ENCODE peak calls at places on chromosomes 13 and 19, in nine cellular contexts. One of them, this sample, is unnamed.

GRCh38 chr13:77516342-77516789 is 19.1 kb upstream of the SCEL start:
- DNase-seq in neural crest cell: no peak
- DNase-seq in non-pigmented ciliary epithelial cell: no peak
- DNase-seq in stimulated activated CD4-positive, alpha-beta T cell treated with anti-CD3 and anti-CD28 coated beads, TNF-alpha, amount 100 ng/mL, for 48 hours: no peak
- DNase-seq in dorsolateral prefrontal cortex: no peak
- DNase-seq in A172: peak; percentile 35
- DNase-seq in activated naive CD4-positive, alpha-beta T cell: no peak
- DNase-seq in Right ventricle myocardium superior: no peak
- DNase-seq in CD8-positive, alpha-beta memory T cell: no peak
- DNase-seq in this sample: peak; percentile 44

GRCh38 chr19:5288347-5288739 is 52.3 kb downstream of the PTPRS start:
- DNase-seq in A172: no peak
- DNase-seq in dorsolateral prefrontal cortex: no peak
- DNase-seq in CD8-positive, alpha-beta memory T cell: no peak
- DNase-seq in stimulated activated CD4-positive, alpha-beta T cell treated with anti-CD3 and anti-CD28 coated beads, TNF-alpha, amount 100 ng/mL, for 48 hours: no peak
- DNase-seq in activated naive CD4-positive, alpha-beta T cell: no peak
- DNase-seq in non-pigmented ciliary epithelial cell: no peak
- DNase-seq in neural crest cell: no peak
- DNase-seq in Right ventricle myocardium superior: peak; percentile 66
- DNase-seq in this sample: no peak

GRCh38 chr19:41930926-41931592 is 2.8 kb upstream of the ERFL start:
- DNase-seq in Right ventricle myocardium superior: no peak
- DNase-seq in CD8-positive, alpha-beta memory T cell: no peak
- DNase-seq in stimulated activated CD4-positive, alpha-beta T cell treated with anti-CD3 and anti-CD28 coated beads, TNF-alpha, amount 100 ng/mL, for 48 hours: no peak
- DNase-seq in non-pigmented ciliary epithelial cell: no peak
- DNase-seq in neural crest cell: no peak
- DNase-seq in activated naive CD4-positive, alpha-beta T cell: no peak
- DNase-seq in dorsolateral prefrontal cortex: no peak
- DNase-seq in A172: no peak
- DNase-seq in this sample: no peak

GRCh38 chr19:3203754-3204645 is 18.3 kb downstream of the NCLN start:
- DNase-seq in stimulated activated CD4-positive, alpha-beta T cell treated with anti-CD3 and anti-CD28 coated beads, TNF-alpha, amount 100 ng/mL, for 48 hours: no peak
- DNase-seq in CD8-positive, alpha-beta memory T cell: no peak
- DNase-seq in neural crest cell: no peak
- DNase-seq in activated naive CD4-positive, alpha-beta T cell: no peak
- DNase-seq in A172: no peak
- DNase-seq in Right ventricle myocardium superior: no peak
- DNase-seq in dorsolateral prefrontal cortex: no peak
- DNase-seq in non-pigmented ciliary epithelial cell: no peak
- DNase-seq in this sample: no peak

GRCh38 chr19:1947651-1948209 is 6.8 kb downstream of the CSNK1G2 start:
- DNase-seq in stimulated activated CD4-positive, alpha-beta T cell treated with anti-CD3 and anti-CD28 coated beads, TNF-alpha, amount 100 ng/mL, for 48 hours: no peak
- DNase-seq in Right ventricle myocardium superior: no peak
- DNase-seq in A172: peak; percentile 80
- DNase-seq in dorsolateral prefrontal cortex: no peak
- DNase-seq in neural crest cell: no peak
- DNase-seq in activated naive CD4-positive, alpha-beta T cell: no peak
- DNase-seq in CD8-positive, alpha-beta memory T cell: no peak
- DNase-seq in non-pigmented ciliary epithelial cell: no peak
- DNase-seq in this sample: no peak

GRCh38 chr13:113448545-113448884 is 4.8 kb downstream of the ADPRHL1 start:
- DNase-seq in Right ventricle myocardium superior: peak; percentile 83
- DNase-seq in neural crest cell: no peak
- DNase-seq in non-pigmented ciliary epithelial cell: no peak
- DNase-seq in activated naive CD4-positive, alpha-beta T cell: no peak
- DNase-seq in dorsolateral prefrontal cortex: no peak
- DNase-seq in CD8-positive, alpha-beta memory T cell: no peak
- DNase-seq in stimulated activated CD4-positive, alpha-beta T cell treated with anti-CD3 and anti-CD28 coated beads, TNF-alpha, amount 100 ng/mL, for 48 hours: no peak
- DNase-seq in A172: peak; percentile 9
- DNase-seq in this sample: no peak

GRCh38 chr19:43759515-43759914 is 4.8 kb upstream of the SMG9 start:
- DNase-seq in dorsolateral prefrontal cortex: no peak
- DNase-seq in neural crest cell: no peak
- DNase-seq in non-pigmented ciliary epithelial cell: peak; percentile 51
- DNase-seq in CD8-positive, alpha-beta memory T cell: no peak
- DNase-seq in Right ventricle myocardium superior: no peak
- DNase-seq in activated naive CD4-positive, alpha-beta T cell: no peak
- DNase-seq in stimulated activated CD4-positive, alpha-beta T cell treated with anti-CD3 and anti-CD28 coated beads, TNF-alpha, amount 100 ng/mL, for 48 hours: no peak
- DNase-seq in A172: peak; percentile 92
- DNase-seq in this sample: peak; percentile 73

GRCh38 chr13:48731957-48732569 is 78.3 kb downstream of the CYSLTR2 start:
- DNase-seq in stimulated activated CD4-positive, alpha-beta T cell treated with anti-CD3 and anti-CD28 coated beads, TNF-alpha, amount 100 ng/mL, for 48 hours: peak; percentile 37
- DNase-seq in activated naive CD4-positive, alpha-beta T cell: peak; percentile 18
- DNase-seq in non-pigmented ciliary epithelial cell: no peak
- DNase-seq in dorsolateral prefrontal cortex: no peak
- DNase-seq in Right ventricle myocardium superior: peak; percentile 75
- DNase-seq in neural crest cell: peak; percentile 56
- DNase-seq in A172: no peak
- DNase-seq in CD8-positive, alpha-beta memory T cell: peak; percentile 38
- DNase-seq in this sample: no peak

GRCh38 chr13:114074671-114075315 is 57.6 kb downstream of the RASA3 start:
- DNase-seq in dorsolateral prefrontal cortex: no peak
- DNase-seq in non-pigmented ciliary epithelial cell: no peak
- DNase-seq in A172: no peak
- DNase-seq in stimulated activated CD4-positive, alpha-beta T cell treated with anti-CD3 and anti-CD28 coated beads, TNF-alpha, amount 100 ng/mL, for 48 hours: no peak
- DNase-seq in Right ventricle myocardium superior: peak; percentile 32
- DNase-seq in CD8-positive, alpha-beta memory T cell: no peak
- DNase-seq in neural crest cell: no peak
- DNase-seq in activated naive CD4-positive, alpha-beta T cell: no peak
- DNase-seq in this sample: no peak

GRCh38 chr13:37868691-37869505 is 674 bp downstream of the TRPC4 start:
- DNase-seq in dorsolateral prefrontal cortex: no peak
- DNase-seq in activated naive CD4-positive, alpha-beta T cell: no peak
- DNase-seq in stimulated activated CD4-positive, alpha-beta T cell treated with anti-CD3 and anti-CD28 coated beads, TNF-alpha, amount 100 ng/mL, for 48 hours: no peak
- DNase-seq in non-pigmented ciliary epithelial cell: no peak
- DNase-seq in neural crest cell: peak; percentile 8
- DNase-seq in CD8-positive, alpha-beta memory T cell: no peak
- DNase-seq in A172: no peak
- DNase-seq in Right ventricle myocardium superior: no peak
- DNase-seq in this sample: no peak

GRCh38 chr13:99813346-99814095 is 158.0 kb downstream of the ZIC5 start:
- DNase-seq in neural crest cell: no peak
- DNase-seq in stimulated activated CD4-positive, alpha-beta T cell treated with anti-CD3 and anti-CD28 coated beads, TNF-alpha, amount 100 ng/mL, for 48 hours: no peak
- DNase-seq in CD8-positive, alpha-beta memory T cell: no peak
- DNase-seq in Right ventricle myocardium superior: no peak
- DNase-seq in non-pigmented ciliary epithelial cell: no peak
- DNase-seq in dorsolateral prefrontal cortex: no peak
- DNase-seq in A172: peak; percentile 32
- DNase-seq in activated naive CD4-positive, alpha-beta T cell: no peak
- DNase-seq in this sample: no peak

GRCh38 chr19:11111771-11112144 is 22.5 kb downstream of the LDLR start:
- DNase-seq in Right ventricle myocardium superior: no peak
- DNase-seq in stimulated activated CD4-positive, alpha-beta T cell treated with anti-CD3 and anti-CD28 coated beads, TNF-alpha, amount 100 ng/mL, for 48 hours: no peak
- DNase-seq in A172: no peak
- DNase-seq in activated naive CD4-positive, alpha-beta T cell: no peak
- DNase-seq in non-pigmented ciliary epithelial cell: no peak
- DNase-seq in neural crest cell: no peak
- DNase-seq in CD8-positive, alpha-beta memory T cell: no peak
- DNase-seq in dorsolateral prefrontal cortex: no peak
- DNase-seq in this sample: peak; percentile 9

GRCh38 chr19:51131780-51132680 is 7.3 kb downstream of the SIGLEC9 start:
- DNase-seq in stimulated activated CD4-positive, alpha-beta T cell treated with anti-CD3 and anti-CD28 coated beads, TNF-alpha, amount 100 ng/mL, for 48 hours: no peak
- DNase-seq in CD8-positive, alpha-beta memory T cell: peak; percentile 14
- DNase-seq in A172: no peak
- DNase-seq in Right ventricle myocardium superior: peak; percentile 75
- DNase-seq in activated naive CD4-positive, alpha-beta T cell: no peak
- DNase-seq in non-pigmented ciliary epithelial cell: no peak
- DNase-seq in dorsolateral prefrontal cortex: no peak
- DNase-seq in neural crest cell: no peak
- DNase-seq in this sample: peak; percentile 62

GRCh38 chr13:33016414-33017409 is at the start of gene KL:
- DNase-seq in non-pigmented ciliary epithelial cell: no peak
- DNase-seq in CD8-positive, alpha-beta memory T cell: no peak
- DNase-seq in activated naive CD4-positive, alpha-beta T cell: no peak
- DNase-seq in Right ventricle myocardium superior: peak; percentile 69
- DNase-seq in dorsolateral prefrontal cortex: no peak
- DNase-seq in A172: no peak
- DNase-seq in neural crest cell: peak; percentile 17
- DNase-seq in stimulated activated CD4-positive, alpha-beta T cell treated with anti-CD3 and anti-CD28 coated beads, TNF-alpha, amount 100 ng/mL, for 48 hours: no peak
- DNase-seq in this sample: no peak

GRCh38 chr13:50412046-50412617 is 396.9 kb downstream of the KCNRG start:
- DNase-seq in non-pigmented ciliary epithelial cell: no peak
- DNase-seq in neural crest cell: no peak
- DNase-seq in CD8-positive, alpha-beta memory T cell: no peak
- DNase-seq in stimulated activated CD4-positive, alpha-beta T cell treated with anti-CD3 and anti-CD28 coated beads, TNF-alpha, amount 100 ng/mL, for 48 hours: no peak
- DNase-seq in A172: no peak
- DNase-seq in dorsolateral prefrontal cortex: no peak
- DNase-seq in Right ventricle myocardium superior: no peak
- DNase-seq in activated naive CD4-positive, alpha-beta T cell: no peak
- DNase-seq in this sample: no peak

GRCh38 chr19:996051-996838 is 4.0 kb upstream of the GRIN3B start:
- DNase-seq in stimulated activated CD4-positive, alpha-beta T cell treated with anti-CD3 and anti-CD28 coated beads, TNF-alpha, amount 100 ng/mL, for 48 hours: peak; percentile 37
- DNase-seq in dorsolateral prefrontal cortex: no peak
- DNase-seq in neural crest cell: no peak
- DNase-seq in activated naive CD4-positive, alpha-beta T cell: peak; percentile 35
- DNase-seq in non-pigmented ciliary epithelial cell: no peak
- DNase-seq in Right ventricle myocardium superior: no peak
- DNase-seq in CD8-positive, alpha-beta memory T cell: peak; percentile 87
- DNase-seq in A172: no peak
- DNase-seq in this sample: no peak

GRCh38 chr19:4519521-4520277 is 1.4 kb upstream of the PLIN4 start:
- DNase-seq in Right ventricle myocardium superior: peak; percentile 73
- DNase-seq in stimulated activated CD4-positive, alpha-beta T cell treated with anti-CD3 and anti-CD28 coated beads, TNF-alpha, amount 100 ng/mL, for 48 hours: no peak
- DNase-seq in neural crest cell: no peak
- DNase-seq in non-pigmented ciliary epithelial cell: no peak
- DNase-seq in dorsolateral prefrontal cortex: no peak
- DNase-seq in activated naive CD4-positive, alpha-beta T cell: no peak
- DNase-seq in A172: no peak
- DNase-seq in CD8-positive, alpha-beta memory T cell: no peak
- DNase-seq in this sample: no peak

GRCh38 chr13:71148391-71148790 is 718.6 kb downstream of the DACH1 start:
- DNase-seq in stimulated activated CD4-positive, alpha-beta T cell treated with anti-CD3 and anti-CD28 coated beads, TNF-alpha, amount 100 ng/mL, for 48 hours: no peak
- DNase-seq in A172: no peak
- DNase-seq in neural crest cell: no peak
- DNase-seq in Right ventricle myocardium superior: no peak
- DNase-seq in non-pigmented ciliary epithelial cell: no peak
- DNase-seq in activated naive CD4-positive, alpha-beta T cell: no peak
- DNase-seq in dorsolateral prefrontal cortex: no peak
- DNase-seq in CD8-positive, alpha-beta memory T cell: no peak
- DNase-seq in this sample: no peak

GRCh38 chr13:32940601-32941000 is 75.6 kb upstream of the KL start:
- DNase-seq in A172: no peak
- DNase-seq in neural crest cell: no peak
- DNase-seq in stimulated activated CD4-positive, alpha-beta T cell treated with anti-CD3 and anti-CD28 coated beads, TNF-alpha, amount 100 ng/mL, for 48 hours: no peak
- DNase-seq in non-pigmented ciliary epithelial cell: peak; percentile 28
- DNase-seq in CD8-positive, alpha-beta memory T cell: no peak
- DNase-seq in activated naive CD4-positive, alpha-beta T cell: no peak
- DNase-seq in dorsolateral prefrontal cortex: no peak
- DNase-seq in Right ventricle myocardium superior: peak; percentile 63
- DNase-seq in this sample: no peak

GRCh38 chr19:3725640-3726310 is 17.6 kb downstream of the TJP3 start:
- DNase-seq in dorsolateral prefrontal cortex: no peak
- DNase-seq in neural crest cell: no peak
- DNase-seq in activated naive CD4-positive, alpha-beta T cell: no peak
- DNase-seq in A172: peak; percentile 48
- DNase-seq in CD8-positive, alpha-beta memory T cell: no peak
- DNase-seq in stimulated activated CD4-positive, alpha-beta T cell treated with anti-CD3 and anti-CD28 coated beads, TNF-alpha, amount 100 ng/mL, for 48 hours: no peak
- DNase-seq in non-pigmented ciliary epithelial cell: no peak
- DNase-seq in Right ventricle myocardium superior: no peak
- DNase-seq in this sample: no peak

GRCh38 chr13:36885901-36886300 is 34.1 kb downstream of the SMAD9 start:
- DNase-seq in neural crest cell: no peak
- DNase-seq in A172: no peak
- DNase-seq in dorsolateral prefrontal cortex: no peak
- DNase-seq in non-pigmented ciliary epithelial cell: no peak
- DNase-seq in CD8-positive, alpha-beta memory T cell: no peak
- DNase-seq in activated naive CD4-positive, alpha-beta T cell: no peak
- DNase-seq in stimulated activated CD4-positive, alpha-beta T cell treated with anti-CD3 and anti-CD28 coated beads, TNF-alpha, amount 100 ng/mL, for 48 hours: no peak
- DNase-seq in Right ventricle myocardium superior: no peak
- DNase-seq in this sample: no peak

GRCh38 chr19:19568802-19569756 is 31.0 kb downstream of the CILP2 start:
- DNase-seq in non-pigmented ciliary epithelial cell: no peak
- DNase-seq in dorsolateral prefrontal cortex: no peak
- DNase-seq in stimulated activated CD4-positive, alpha-beta T cell treated with anti-CD3 and anti-CD28 coated beads, TNF-alpha, amount 100 ng/mL, for 48 hours: no peak
- DNase-seq in Right ventricle myocardium superior: no peak
- DNase-seq in A172: peak; percentile 45
- DNase-seq in CD8-positive, alpha-beta memory T cell: no peak
- DNase-seq in activated naive CD4-positive, alpha-beta T cell: no peak
- DNase-seq in neural crest cell: no peak
- DNase-seq in this sample: no peak

GRCh38 chr19:42198676-42199439 is 18.6 kb downstream of the DEDD2 start:
- DNase-seq in dorsolateral prefrontal cortex: no peak
- DNase-seq in A172: no peak
- DNase-seq in Right ventricle myocardium superior: no peak
- DNase-seq in neural crest cell: no peak
- DNase-seq in activated naive CD4-positive, alpha-beta T cell: no peak
- DNase-seq in stimulated activated CD4-positive, alpha-beta T cell treated with anti-CD3 and anti-CD28 coated beads, TNF-alpha, amount 100 ng/mL, for 48 hours: no peak
- DNase-seq in CD8-positive, alpha-beta memory T cell: peak; percentile 80
- DNase-seq in non-pigmented ciliary epithelial cell: no peak
- DNase-seq in this sample: no peak

GRCh38 chr13:38879278-38879677 is 111.4 kb downstream of the STOML3 start:
- DNase-seq in CD8-positive, alpha-beta memory T cell: no peak
- DNase-seq in neural crest cell: no peak
- DNase-seq in non-pigmented ciliary epithelial cell: no peak
- DNase-seq in A172: no peak
- DNase-seq in stimulated activated CD4-positive, alpha-beta T cell treated with anti-CD3 and anti-CD28 coated beads, TNF-alpha, amount 100 ng/mL, for 48 hours: no peak
- DNase-seq in Right ventricle myocardium superior: no peak
- DNase-seq in dorsolateral prefrontal cortex: no peak
- DNase-seq in activated naive CD4-positive, alpha-beta T cell: no peak
- DNase-seq in this sample: no peak

GRCh38 chr13:65339236-65339635 is 1890.9 kb downstream of the PCDH9 start:
- DNase-seq in Right ventricle myocardium superior: no peak
- DNase-seq in non-pigmented ciliary epithelial cell: no peak
- DNase-seq in activated naive CD4-positive, alpha-beta T cell: no peak
- DNase-seq in neural crest cell: no peak
- DNase-seq in stimulated activated CD4-positive, alpha-beta T cell treated with anti-CD3 and anti-CD28 coated beads, TNF-alpha, amount 100 ng/mL, for 48 hours: no peak
- DNase-seq in CD8-positive, alpha-beta memory T cell: no peak
- DNase-seq in dorsolateral prefrontal cortex: no peak
- DNase-seq in A172: no peak
- DNase-seq in this sample: peak; percentile 16

GRCh38 chr19:46697142-46697960 is 19.6 kb downstream of the PRKD2 start:
- DNase-seq in dorsolateral prefrontal cortex: peak; percentile 56
- DNase-seq in activated naive CD4-positive, alpha-beta T cell: no peak
- DNase-seq in A172: no peak
- DNase-seq in non-pigmented ciliary epithelial cell: no peak
- DNase-seq in stimulated activated CD4-positive, alpha-beta T cell treated with anti-CD3 and anti-CD28 coated beads, TNF-alpha, amount 100 ng/mL, for 48 hours: no peak
- DNase-seq in CD8-positive, alpha-beta memory T cell: no peak
- DNase-seq in Right ventricle myocardium superior: peak; percentile 93
- DNase-seq in neural crest cell: peak; percentile 84
- DNase-seq in this sample: peak; percentile 90

GRCh38 chr19:57527136-57527881 is at the start of gene ZNF549:
- DNase-seq in dorsolateral prefrontal cortex: peak; percentile 88
- DNase-seq in neural crest cell: peak; percentile 74
- DNase-seq in non-pigmented ciliary epithelial cell: peak; percentile 63
- DNase-seq in activated naive CD4-positive, alpha-beta T cell: peak; percentile 65
- DNase-seq in CD8-positive, alpha-beta memory T cell: peak; percentile 88
- DNase-seq in Right ventricle myocardium superior: peak; percentile 92
- DNase-seq in stimulated activated CD4-positive, alpha-beta T cell treated with anti-CD3 and anti-CD28 coated beads, TNF-alpha, amount 100 ng/mL, for 48 hours: peak; percentile 79
- DNase-seq in A172: peak; percentile 94
- DNase-seq in this sample: peak; percentile 99

GRCh38 chr13:41915096-41915495 is 45.8 kb downstream of the VWA8 start:
- DNase-seq in Right ventricle myocardium superior: no peak
- DNase-seq in dorsolateral prefrontal cortex: no peak
- DNase-seq in non-pigmented ciliary epithelial cell: no peak
- DNase-seq in A172: no peak
- DNase-seq in CD8-positive, alpha-beta memory T cell: no peak
- DNase-seq in neural crest cell: no peak
- DNase-seq in stimulated activated CD4-positive, alpha-beta T cell treated with anti-CD3 and anti-CD28 coated beads, TNF-alpha, amount 100 ng/mL, for 48 hours: no peak
- DNase-seq in activated naive CD4-positive, alpha-beta T cell: no peak
- DNase-seq in this sample: no peak

GRCh38 chr13:113854238-113855011 is 9.5 kb downstream of the GAS6 start:
- DNase-seq in stimulated activated CD4-positive, alpha-beta T cell treated with anti-CD3 and anti-CD28 coated beads, TNF-alpha, amount 100 ng/mL, for 48 hours: no peak
- DNase-seq in CD8-positive, alpha-beta memory T cell: no peak
- DNase-seq in neural crest cell: no peak
- DNase-seq in non-pigmented ciliary epithelial cell: no peak
- DNase-seq in activated naive CD4-positive, alpha-beta T cell: no peak
- DNase-seq in dorsolateral prefrontal cortex: peak; percentile 42
- DNase-seq in A172: no peak
- DNase-seq in Right ventricle myocardium superior: peak; percentile 78
- DNase-seq in this sample: no peak

GRCh38 chr13:58893396-58893795 is 1261.9 kb downstream of the PCDH17 start:
- DNase-seq in non-pigmented ciliary epithelial cell: peak; percentile 1
- DNase-seq in A172: no peak
- DNase-seq in Right ventricle myocardium superior: no peak
- DNase-seq in stimulated activated CD4-positive, alpha-beta T cell treated with anti-CD3 and anti-CD28 coated beads, TNF-alpha, amount 100 ng/mL, for 48 hours: no peak
- DNase-seq in neural crest cell: no peak
- DNase-seq in CD8-positive, alpha-beta memory T cell: no peak
- DNase-seq in activated naive CD4-positive, alpha-beta T cell: no peak
- DNase-seq in dorsolateral prefrontal cortex: no peak
- DNase-seq in this sample: no peak

GRCh38 chr13:46739447-46740125 is 57.4 kb downstream of the ESD start:
- DNase-seq in activated naive CD4-positive, alpha-beta T cell: no peak
- DNase-seq in A172: no peak
- DNase-seq in neural crest cell: no peak
- DNase-seq in dorsolateral prefrontal cortex: no peak
- DNase-seq in stimulated activated CD4-positive, alpha-beta T cell treated with anti-CD3 and anti-CD28 coated beads, TNF-alpha, amount 100 ng/mL, for 48 hours: no peak
- DNase-seq in non-pigmented ciliary epithelial cell: no peak
- DNase-seq in Right ventricle myocardium superior: no peak
- DNase-seq in CD8-positive, alpha-beta memory T cell: no peak
- DNase-seq in this sample: no peak

This sample was measured in NCI-H226.